ENCODE peak calls at places on chromosomes 11 and 22, in nine cellular contexts. H is stimulated activated CD8-positive, alpha-beta memory T cell treated with anti-CD3 and anti-CD28 coated beads, Interleukin-2, amount 100 ng/mL, for 48 hours; W is A549; R is skeletal muscle cell; O is HCEC 1CT; V is A172; I is activated T-cell treated with anti-CD3 and anti-CD28 coated beads, Interleukin-2, amount 50 U/mL, for 1 hour; P is T-helper 22 cell; J is osteocyte. N is an unnamed sample.

GRCh38 chr11:108025387-108026080 is 16.8 kb downstream of the CUL5 start:
- DNase-seq in H (no peak), W (no peak), R (no peak), O (no peak), V (no peak), I (no peak), P (no peak), J (no peak), N (no peak)

GRCh38 chr11:125080531-125080911 is 17.4 kb downstream of the SLC37A2 start:
- DNase-seq in H (no peak), W (no peak), R (no peak), O (no peak), V (no peak), I (no peak), P (no peak), J (peak), N (no peak)

GRCh38 chr22:40671796-40672360 is 7.4 kb upstream of the MCHR1 start:
- DNase-seq in H (no peak), W (no peak), R (no peak), O (no peak), V (no peak), I (no peak), P (no peak), J (no peak), N (no peak)

GRCh38 chr22:39122772-39123470 is 25.9 kb downstream of the APOBEC3H start:
- DNase-seq in H (no peak), W (no peak), R (no peak), O (no peak), V (no peak), I (no peak), P (no peak), J (no peak), N (no peak)

GRCh38 chr11:2518983-2519340 is 74.2 kb downstream of the KCNQ1 start:
- DNase-seq in H (no peak), W (no peak), R (no peak), O (no peak), V (no peak), I (no peak), P (no peak), J (peak), N (no peak)

GRCh38 chr11:76788661-76789442 is 5.7 kb downstream of the TSKU start:
- DNase-seq in H (no peak), W (no peak), R (no peak), O (no peak), V (no peak), I (peak), P (no peak), J (no peak), N (no peak)

GRCh38 chr22:17972385-17973181 is 51.8 kb downstream of the MICAL3 start:
- DNase-seq in H (no peak), W (peak), R (no peak), O (peak), V (peak), I (no peak), P (no peak), J (no peak), N (no peak)

GRCh38 chr11:60810583-60810982 is 25.4 kb downstream of the MS4A10 start:
- DNase-seq in H (no peak), W (no peak), R (no peak), O (no peak), V (no peak), I (no peak), P (no peak), J (no peak), N (no peak)

GRCh38 chr11:123246749-123247497 is 51.9 kb upstream of the CLMP start:
- DNase-seq in H (peak), W (peak), R (no peak), O (peak), V (peak), I (peak), P (peak), J (peak), N (no peak)

GRCh38 chr11:79274636-79275315 is 166.1 kb downstream of the TENM4 start:
- DNase-seq in H (no peak), W (no peak), R (peak), O (no peak), V (no peak), I (no peak), P (no peak), J (no peak), N (no peak)

GRCh38 chr11:61922539-61922938 is 5.2 kb upstream of the RAB3IL1 start:
- DNase-seq in H (no peak), W (no peak), R (peak), O (peak), V (no peak), I (no peak), P (no peak), J (peak), N (peak)

GRCh38 chr11:20937826-20938225 is 268.4 kb downstream of the NELL1 start:
- DNase-seq in H (no peak), W (no peak), R (no peak), O (no peak), V (no peak), I (no peak), P (no peak), J (no peak), N (no peak)

GRCh38 chr11:120337133-120337895 is 1.1 kb downstream of the ARHGEF12 start:
- DNase-seq in H (no peak), W (no peak), R (no peak), O (peak), V (no peak), I (peak), P (no peak), J (no peak), N (no peak)

GRCh38 chr11:17230867-17231851 is 23.4 kb upstream of the PIK3C2A start:
- DNase-seq in H (peak), W (no peak), R (no peak), O (no peak), V (no peak), I (no peak), P (no peak), J (no peak), N (no peak)

GRCh38 chr11:16804104-16804947 is 65.9 kb downstream of the C11orf58 start:
- DNase-seq in H (no peak), W (no peak), R (peak), O (peak), V (no peak), I (no peak), P (no peak), J (no peak), N (no peak)

GRCh38 chr11:128422576-128423370 is 164.6 kb downstream of the ETS1 start:
- DNase-seq in H (peak), W (no peak), R (no peak), O (no peak), V (no peak), I (peak), P (peak), J (no peak), N (no peak)

GRCh38 chr11:67369801-67370284 is 3.6 kb downstream of the CLCF1 start:
- DNase-seq in H (no peak), W (no peak), R (no peak), O (no peak), V (no peak), I (no peak), P (no peak), J (no peak), N (no peak)

GRCh38 chr11:61854206-61854875 is 26.2 kb downstream of the FADS2 start:
- DNase-seq in H (no peak), W (no peak), R (no peak), O (no peak), V (no peak), I (no peak), P (no peak), J (no peak), N (no peak)

GRCh38 chr22:43177479-43177878 is 9.5 kb downstream of the TTLL12 start:
- DNase-seq in H (no peak), W (no peak), R (no peak), O (no peak), V (no peak), I (no peak), P (no peak), J (no peak), N (no peak)

GRCh38 chr11:67113231-67113721 is 5.8 kb upstream of the KDM2A start:
- DNase-seq in H (no peak), W (no peak), R (no peak), O (no peak), V (no peak), I (no peak), P (no peak), J (no peak), N (no peak)

GRCh38 chr11:126992065-126992803 is 8.3 kb downstream of the KIRREL3 start:
- DNase-seq in H (no peak), W (peak), R (peak), O (peak), V (peak), I (no peak), P (no peak), J (no peak), N (no peak)

GRCh38 chr11:126720539-126721235 is 279.9 kb downstream of the KIRREL3 start:
- DNase-seq in H (no peak), W (no peak), R (no peak), O (no peak), V (no peak), I (no peak), P (no peak), J (no peak), N (no peak)

GRCh38 chr11:2837096-2837601 is 48.4 kb downstream of the CDKN1C start:
- DNase-seq in H (no peak), W (peak), R (no peak), O (peak), V (peak), I (no peak), P (no peak), J (no peak), N (no peak)

GRCh38 chr22:37249946-37250345 is 5.9 kb upstream of the RAC2 start:
- DNase-seq in H (no peak), W (no peak), R (no peak), O (no peak), V (no peak), I (no peak), P (no peak), J (no peak), N (no peak)

GRCh38 chr11:77821349-77821851 is 456 bp downstream of the AAMDC start:
- DNase-seq in H (no peak), W (peak), R (no peak), O (peak), V (peak), I (peak), P (no peak), J (no peak), N (no peak)

GRCh38 chr11:100578966-100579365 is 108.1 kb upstream of the ARHGAP42 start:
- DNase-seq in H (no peak), W (no peak), R (no peak), O (peak), V (no peak), I (no peak), P (no peak), J (no peak), N (no peak)

GRCh38 chr11:61919113-61919840 is 1.9 kb upstream of the RAB3IL1 start:
- DNase-seq in H (no peak), W (no peak), R (no peak), O (no peak), V (no peak), I (no peak), P (no peak), J (peak), N (no peak)

GRCh38 chr11:1987024-1987423 is 10.6 kb downstream of the H19 start:
- DNase-seq in H (no peak), W (no peak), R (no peak), O (no peak), V (no peak), I (no peak), P (no peak), J (no peak), N (no peak)

GRCh38 chr11:26134481-26135355 is 197.2 kb upstream of the ANO3 start:
- DNase-seq in H (no peak), W (no peak), R (no peak), O (peak), V (peak), I (no peak), P (no peak), J (no peak), N (no peak)

GRCh38 chr22:19657252-19658056 is 56.8 kb upstream of the SEPTIN5 start:
- DNase-seq in H (no peak), W (no peak), R (no peak), O (no peak), V (no peak), I (no peak), P (no peak), J (peak), N (no peak)

GRCh38 chr11:68962527-68963250 is 18.1 kb downstream of the MRGPRD start:
- DNase-seq in H (no peak), W (no peak), R (no peak), O (no peak), V (no peak), I (no peak), P (peak), J (no peak), N (no peak)

GRCh38 chr11:121810291-121810690 is 305.7 kb downstream of the BLID start:
- DNase-seq in H (no peak), W (no peak), R (peak), O (peak), V (no peak), I (no peak), P (no peak), J (no peak), N (no peak)